ENCODE peak calls at places on chromosomes 11 and 22, in five cellular contexts. K, A, G, U and H are unnamed samples.

GRCh38 chr22:32917577-32918375 is 116.3 kb downstream of the TIMP3 start:
- DNase-seq in G (no peak), A (no peak), K (no peak), U (no peak), H (no peak)

GRCh38 chr22:45349916-45350315 is 40.2 kb downstream of the FAM118A start:
- DNase-seq in G (no peak), K (no peak), U (no peak), A (no peak), H (no peak)

GRCh38 chr11:106493751-106494150 is 416.3 kb downstream of the AASDHPPT start:
- DNase-seq in U (no peak), G (no peak), A (no peak), K (no peak), H (no peak)

GRCh38 chr11:115221461-115222069 is 282.6 kb downstream of the CADM1 start:
- DNase-seq in G (no peak), U (peak; percentile 34), K (no peak), A (no peak), H (no peak)

GRCh38 chr22:42134033-42135020 is 3.7 kb upstream of the CYP2D6 start:
- DNase-seq in U (no peak), G (no peak), A (no peak), K (no peak), H (no peak)

GRCh38 chr11:34274712-34275398 is 83.0 kb downstream of the ABTB2 start:
- DNase-seq in G (no peak), U (no peak), K (peak; percentile 99), A (peak; percentile 92), H (peak; percentile 88)

GRCh38 chr11:66039765-66040164 is 9.2 kb downstream of the GAL3ST3 start:
- DNase-seq in G (no peak), A (no peak), K (no peak), U (no peak), H (no peak)

GRCh38 chr11:46711288-46711687 is 7.7 kb upstream of the F2 start:
- DNase-seq in U (no peak), G (no peak), A (no peak), K (no peak), H (no peak)

GRCh38 chr11:125904678-125905077 is 370 bp downstream of the DDX25 start:
- DNase-seq in U (no peak), G (no peak), A (no peak), K (no peak), H (no peak)

GRCh38 chr11:13166036-13166435 is 111.6 kb upstream of the BMAL1 start:
- DNase-seq in U (no peak), K (no peak), A (no peak), G (no peak), H (no peak)

GRCh38 chr22:48663297-48663696 is 1164.4 kb downstream of the BRD1 start:
- DNase-seq in U (no peak), A (peak; percentile 7), G (no peak), K (no peak), H (no peak)

GRCh38 chr11:118224512-118225180 is at the start of gene JAML:
- DNase-seq in U (no peak), G (no peak), A (no peak), K (no peak), H (no peak)

GRCh38 chr11:129720994-129721393 is 94.7 kb upstream of the TMEM45B start:
- DNase-seq in K (no peak), U (no peak), A (no peak), G (no peak), H (no peak)

GRCh38 chr11:71305451-71306125 is 53.2 kb upstream of the SHANK2 start:
- DNase-seq in K (no peak), U (no peak), G (peak; percentile 38), A (no peak), H (no peak)

GRCh38 chr11:35735903-35736302 is 73.3 kb downstream of the TRIM44 start:
- DNase-seq in A (no peak), U (no peak), G (no peak), K (no peak), H (no peak)

GRCh38 chr11:65662247-65662801 is 392 bp downstream of the RELA start:
- DNase-seq in A (no peak), G (no peak), K (peak; percentile 17), U (no peak), H (no peak)

GRCh38 chr11:102302241-102302640 is 15.0 kb upstream of the BIRC3 start:
- DNase-seq in U (no peak), K (no peak), A (no peak), G (no peak), H (no peak)

GRCh38 chr22:32628626-32629587 is 154.3 kb downstream of the FBXO7 start:
- DNase-seq in K (no peak), U (no peak), G (no peak), A (no peak), H (no peak)

GRCh38 chr11:65489061-65489705 is 9.7 kb upstream of the MALAT1 start:
- DNase-seq in K (no peak), U (no peak), G (peak; percentile 75), A (no peak), H (no peak)

GRCh38 chr11:12285811-12286222 is 91.6 kb upstream of the PARVA start:
- DNase-seq in U (no peak), A (no peak), K (no peak), G (peak; percentile 30), H (no peak)

GRCh38 chr22:24440718-24441405 is 13.5 kb downstream of the ADORA2A start:
- DNase-seq in A (no peak), U (no peak), G (no peak), K (no peak), H (no peak)

GRCh38 chr22:50299724-50300619 is 7.5 kb downstream of the PLXNB2 start:
- DNase-seq in K (no peak), A (no peak), G (peak; percentile 86), U (no peak), H (no peak)

GRCh38 chr22:50301581-50301991 is 5.9 kb downstream of the PLXNB2 start:
- DNase-seq in K (no peak), A (no peak), U (no peak), G (no peak), H (no peak)

GRCh38 chr22:50302041-50302541 is 5.4 kb downstream of the PLXNB2 start:
- DNase-seq in U (no peak), A (no peak), G (no peak), K (peak; percentile 61), H (no peak)

GRCh38 chr22:50298937-50299656 is 8.3 kb downstream of the PLXNB2 start:
- DNase-seq in U (no peak), G (no peak), K (no peak), A (no peak), H (no peak)

DNA sequence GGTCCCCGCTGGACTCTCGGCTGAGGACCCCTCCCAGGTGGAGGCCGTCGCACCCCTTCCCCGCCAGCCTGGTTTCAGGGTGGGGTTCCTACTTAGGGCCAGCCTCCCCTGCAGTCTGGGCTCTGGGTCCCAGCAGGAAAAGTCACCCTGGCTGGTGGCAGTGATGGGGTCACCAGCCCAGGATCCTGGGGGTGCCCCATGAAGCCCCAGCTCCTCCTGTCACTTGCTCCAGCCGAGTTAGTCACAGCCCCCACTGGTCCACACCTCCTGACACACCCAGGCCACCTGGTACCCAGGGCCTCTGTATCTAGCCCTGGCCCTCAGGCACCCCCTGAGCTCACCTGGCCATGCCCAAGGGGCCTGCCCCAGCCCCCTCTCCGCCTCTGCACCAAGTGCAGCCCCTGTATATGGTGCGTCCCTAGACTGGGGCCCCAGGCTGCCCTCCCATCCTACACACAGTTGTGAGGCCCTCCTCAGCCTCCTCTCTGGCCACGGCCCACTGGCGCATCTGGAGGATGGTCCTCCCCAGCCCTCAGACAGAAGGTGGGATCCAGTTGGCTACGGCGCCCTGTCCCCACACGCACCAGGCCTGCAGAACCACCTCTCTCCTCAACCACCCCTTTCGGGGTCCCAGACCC is 6.7 kb downstream of the PLXNB2 start:
- DNase-seq in G (no peak), U (no peak), A (no peak), K (no peak), H (no peak)
- H3K4me1 ChIP-seq in G (peaks cover 28% of the 10 kb centered on the region), U (peaks cover 47% of the 10 kb centered on the region), A (peaks cover 73% of the 10 kb centered on the region), K (peaks cover 75% of the 10 kb centered on the region), H (peaks cover 56% of the 10 kb centered on the region)

GRCh38 chr11:121393855-121394254 is 58.3 kb upstream of the SORL1 start:
- DNase-seq in A (no peak), G (no peak), U (no peak), K (no peak), H (no peak)
- H3K4me2 ChIP-seq in A (no peak overlapping the region), G (no peak overlapping the region), U (no peak overlapping the region), K (no peak overlapping the region), H (no peak overlapping the region)

DNA sequence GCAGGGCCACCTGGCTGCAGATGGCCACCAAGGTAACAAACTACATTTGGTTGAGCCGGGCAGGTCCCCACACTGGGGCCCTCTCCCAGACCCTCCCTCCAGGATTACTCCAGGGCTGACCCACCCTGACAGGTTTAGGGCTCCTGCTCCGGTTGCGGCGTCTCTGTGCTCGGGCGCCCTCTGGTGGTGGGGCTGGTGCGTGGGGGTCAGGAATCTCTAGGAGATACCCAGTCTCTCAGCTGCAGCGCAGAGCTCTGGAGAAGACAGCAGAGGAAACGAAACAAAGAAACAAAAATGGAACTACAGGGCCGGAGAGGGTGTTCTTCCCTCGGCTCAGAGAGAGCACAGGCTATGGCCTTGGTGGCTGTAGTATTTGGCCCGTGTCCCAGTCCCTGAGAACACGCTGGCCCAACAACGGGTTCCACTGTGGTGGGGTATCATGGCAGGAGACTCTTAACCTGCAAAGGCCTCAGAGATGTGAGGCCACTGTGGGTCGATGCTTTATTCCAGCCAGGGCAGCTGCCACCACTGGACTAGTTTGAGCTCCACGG is 2.4 kb downstream of the C11orf96 start:
- DNase-seq in G (peak; percentile 98), K (peak; percentile 54), U (no peak), A (no peak), H (no peak)
- H3K9ac ChIP-seq in G (no peak overlapping the region), K (no peak overlapping the region), U (no peak overlapping the region), A (no peak overlapping the region), H (no peak overlapping the region)

GRCh38 chr11:16745950-16746349 is 7.5 kb downstream of the C11orf58 start:
- DNase-seq in U (no peak), A (no peak), G (no peak), K (no peak), H (no peak)
- H3K4me1 ChIP-seq in U (peaks cover 4% of the 10 kb centered on the region), A (no peaks in the 10 kb centered on the region), G (no peaks in the 10 kb centered on the region), K (peaks cover 3% of the 10 kb centered on the region), H (peaks cover 3% of the 10 kb centered on the region)

GRCh38 chr11:59756496-59756840 is 1.3 kb downstream of the STX3 start:
- DNase-seq in U (no peak), G (no peak), A (no peak), K (peak; percentile 67), H (no peak)
- H3K4me2 ChIP-seq in U (no peak overlapping the region), G (peak overlapping the region; percentile 87), A (peak overlapping the region; percentile 96), K (peak overlapping the region; percentile 87), H (peak overlapping the region; percentile 99)